ENCODE peak calls at places on chromosomes 3 and 15, in eight cellular contexts. J, U, A, F, P, W, I and C are unnamed samples.

GRCh38 chr15:38378162-38378560 is 75.8 kb upstream of the FAM98B start:
- DNase-seq in J (no peak), U (no peak), A (no peak), F (no peak), P (no peak), W (no peak), I (no peak), C (no peak)

GRCh38 chr3:176951144-176951543 is 246.1 kb downstream of the TBL1XR1 start:
- DNase-seq in J (no peak), U (no peak), A (no peak), F (no peak), P (no peak), W (no peak), I (no peak), C (no peak)

GRCh38 chr3:149333518-149333859 is at the start of gene TM4SF18:
- DNase-seq in J (no peak), U (no peak), A (no peak), F (no peak), P (no peak), W (no peak), I (no peak), C (no peak)

GRCh38 chr15:65305144-65305758 is 774 bp downstream of the RNU5B-1 start:
- DNase-seq in J (no peak), U (no peak), A (no peak), F (no peak), P (peak), W (no peak), I (no peak), C (no peak)

GRCh38 chr15:87954783-87955182 is 301.8 kb downstream of the NTRK3 start:
- DNase-seq in J (no peak), U (no peak), A (no peak), F (no peak), P (no peak), W (no peak), I (no peak), C (no peak)

GRCh38 chr15:96329403-96329981 is 1.0 kb upstream of the NR2F2 start:
- DNase-seq in J (no peak), U (no peak), A (peak), F (peak), P (no peak), W (no peak), I (no peak), C (no peak)

GRCh38 chr3:129039271-129040038 is 21.1 kb upstream of the GP9 start:
- DNase-seq in J (no peak), U (peak), A (no peak), F (peak), P (peak), W (no peak), I (no peak), C (peak)

GRCh38 chr3:79263423-79263822 is 504.4 kb downstream of the ROBO1 start:
- DNase-seq in J (no peak), U (no peak), A (no peak), F (no peak), P (no peak), W (no peak), I (no peak), C (no peak)

GRCh38 chr3:117499189-117499870 is 789.8 kb downstream of the TUSC7 start:
- DNase-seq in J (no peak), U (no peak), A (no peak), F (no peak), P (no peak), W (no peak), I (no peak), C (no peak)

GRCh38 chr3:157176108-157176507 is 16.2 kb upstream of the CCNL1 start:
- DNase-seq in J (no peak), U (no peak), A (no peak), F (peak), P (peak), W (no peak), I (no peak), C (no peak)

GRCh38 chr3:52047295-52047960 is 8.9 kb downstream of the DUSP7 start:
- DNase-seq in J (no peak), U (no peak), A (no peak), F (no peak), P (no peak), W (no peak), I (no peak), C (no peak)

GRCh38 chr3:135229018-135229495 is 434.0 kb downstream of the EPHB1 start:
- DNase-seq in J (peak), U (no peak), A (peak), F (peak), P (peak), W (no peak), I (no peak), C (no peak)

GRCh38 chr3:180680097-180680430 is 775 bp upstream of the CCDC39 start:
- DNase-seq in J (peak), U (no peak), A (peak), F (peak), P (peak), W (no peak), I (no peak), C (peak)

GRCh38 chr15:60096157-60096556 is 92.0 kb downstream of the FOXB1 start:
- DNase-seq in J (no peak), U (no peak), A (no peak), F (no peak), P (no peak), W (no peak), I (no peak), C (no peak)

GRCh38 chr3:6622712-6623111 is 238.2 kb upstream of the GRM7 start:
- DNase-seq in J (no peak), U (no peak), A (no peak), F (no peak), P (no peak), W (no peak), I (no peak), C (no peak)

GRCh38 chr3:39149059-39149455 is 4.3 kb downstream of the CSRNP1 start:
- DNase-seq in J (no peak), U (no peak), A (no peak), F (no peak), P (no peak), W (no peak), I (no peak), C (no peak)

GRCh38 chr3:52393959-52394670 is 50.8 kb downstream of the SEMA3G start:
- DNase-seq in J (no peak), U (no peak), A (no peak), F (no peak), P (no peak), W (no peak), I (no peak), C (no peak)

GRCh38 chr3:57163751-57164150 is 1.4 kb downstream of the IL17RD start:
- DNase-seq in J (no peak), U (no peak), A (no peak), F (no peak), P (no peak), W (no peak), I (no peak), C (no peak)

GRCh38 chr15:51708013-51708412 is 26.7 kb downstream of the SCG3 start:
- DNase-seq in J (no peak), U (no peak), A (no peak), F (peak), P (peak), W (no peak), I (no peak), C (no peak)

GRCh38 chr15:39539466-39539865 is 41.4 kb upstream of the THBS1 start:
- DNase-seq in J (no peak), U (no peak), A (no peak), F (no peak), P (no peak), W (no peak), I (no peak), C (no peak)

GRCh38 chr3:13528217-13528801 is 20.6 kb upstream of the FBLN2 start:
- DNase-seq in J (no peak), U (no peak), A (peak), F (no peak), P (peak), W (no peak), I (no peak), C (no peak)

GRCh38 chr15:86608461-86608860 is 528.8 kb downstream of the AGBL1 start:
- DNase-seq in J (no peak), U (no peak), A (peak), F (no peak), P (peak), W (no peak), I (no peak), C (no peak)

GRCh38 chr15:63503739-63504246 is 600 bp upstream of the USP3 start:
- DNase-seq in J (no peak), U (peak), A (no peak), F (no peak), P (peak), W (no peak), I (peak), C (peak)

GRCh38 chr3:127064391-127065137 is 81.6 kb downstream of the PLXNA1 start:
- DNase-seq in J (no peak), U (no peak), A (no peak), F (no peak), P (no peak), W (no peak), I (no peak), C (no peak)

GRCh38 chr3:23601020-23601822 is 204.5 kb upstream of the UBE2E1 start:
- DNase-seq in J (no peak), U (no peak), A (no peak), F (no peak), P (no peak), W (no peak), I (no peak), C (no peak)

GRCh38 chr15:97545799-97546198 is 414.7 kb upstream of the ARRDC4 start:
- DNase-seq in J (no peak), U (no peak), A (no peak), F (no peak), P (no peak), W (no peak), I (no peak), C (no peak)

GRCh38 chr15:76843269-76843668 is 61.9 kb downstream of the SCAPER start:
- DNase-seq in J (no peak), U (no peak), A (no peak), F (no peak), P (no peak), W (no peak), I (no peak), C (no peak)

GRCh38 chr3:13042127-13042931 is 30.9 kb downstream of the IQSEC1 start:
- DNase-seq in J (no peak), U (no peak), A (peak), F (no peak), P (no peak), W (no peak), I (no peak), C (no peak)

GRCh38 chr15:69093127-69093526 is 67.3 kb upstream of the GLCE start:
- DNase-seq in J (no peak), U (no peak), A (no peak), F (no peak), P (no peak), W (no peak), I (no peak), C (no peak)

GRCh38 chr3:5275529-5275928 is 88.0 kb downstream of the EDEM1 start:
- DNase-seq in J (no peak), U (no peak), A (no peak), F (no peak), P (no peak), W (peak), I (no peak), C (no peak)

GRCh38 chr3:62529230-62529629 is 155.9 kb upstream of the FEZF2 start:
- DNase-seq in J (no peak), U (no peak), A (peak), F (peak), P (peak), W (peak), I (no peak), C (peak)

GRCh38 chr15:99446565-99447496 is 119.0 kb upstream of the MEF2A start:
- DNase-seq in J (peak), U (no peak), A (no peak), F (peak), P (peak), W (no peak), I (no peak), C (no peak)

GRCh38 chr3:178056868-178057267 is 479.4 kb upstream of the KCNMB2 start:
- DNase-seq in J (no peak), U (no peak), A (no peak), F (no peak), P (no peak), W (no peak), I (no peak), C (no peak)

GRCh38 chr3:133042778-133043177 is 4.6 kb downstream of the TMEM108 start:
- DNase-seq in J (no peak), U (no peak), A (no peak), F (no peak), P (peak), W (no peak), I (no peak), C (no peak)

GRCh38 chr3:157394361-157394760 is 42.3 kb upstream of the PTX3 start:
- DNase-seq in J (no peak), U (no peak), A (no peak), F (no peak), P (no peak), W (no peak), I (no peak), C (no peak)

GRCh38 chr3:39142067-39142466 is 11.3 kb downstream of the CSRNP1 start:
- DNase-seq in J (no peak), U (no peak), A (no peak), F (peak), P (peak), W (no peak), I (no peak), C (no peak)